ENCODE peak calls at places on chromosomes 7 and 10, in seven cellular contexts. Y is CD4-positive, alpha-beta T cell; X is heart left ventricle; P is sigmoid colon; W is MM.1S; T is cardiac fibroblast; U is endodermal cell. L is an unnamed sample.
A peak's percentile ranks its signal among the peaks of the same experiment; 100 is the strongest.

GRCh38 chr10:113922787-113923570 is 68.5 kb downstream of the NHLRC2 start:
- DNase-seq in Y (no peak), X (no peak), P (no peak), W (no peak), T (no peak), U (peak; percentile 72), L (no peak)

GRCh38 chr7:36723951-36724664 is at the start of gene AOAH:
- DNase-seq in Y (peak; percentile 68), X (peak; percentile 68), P (peak; percentile 74), W (peak; percentile 50), T (no peak), U (no peak), L (no peak)

GRCh38 chr10:43117777-43118583 is 20.3 kb upstream of the CSGALNACT2 start:
- DNase-seq in Y (no peak), X (no peak), P (no peak), W (no peak), T (no peak), U (no peak), L (peak; percentile 67)

GRCh38 chr7:41584746-41585145 is 118.1 kb downstream of the INHBA start:
- DNase-seq in Y (no peak), X (no peak), P (no peak), W (no peak), T (peak; percentile 76), U (no peak), L (no peak)

GRCh38 chr7:117217636-117218035 is 105.2 kb downstream of the WNT2 start:
- DNase-seq in Y (no peak), X (no peak), P (no peak), W (no peak), T (peak; percentile 9), U (no peak), L (no peak)

GRCh38 chr7:38831262-38831661 is 77.7 kb downstream of the VPS41 start:
- DNase-seq in Y (no peak), X (no peak), P (no peak), W (no peak), T (no peak), U (no peak), L (no peak)

GRCh38 chr7:28410628-28411578 is 1.4 kb upstream of the CREB5 start:
- DNase-seq in Y (no peak), X (peak; percentile 63), P (peak; percentile 85), W (no peak), T (peak; percentile 78), U (peak; percentile 73), L (no peak)

GRCh38 chr7:129464194-129464593 is 30.0 kb downstream of the STRIP2 start:
- DNase-seq in Y (no peak), X (no peak), P (no peak), W (no peak), T (no peak), U (no peak), L (no peak)

GRCh38 chr7:30789334-30789711 is 18.1 kb downstream of the MINDY4 start:
- DNase-seq in Y (no peak), X (no peak), P (no peak), W (no peak), T (peak; percentile 96), U (no peak), L (no peak)

GRCh38 chr10:43100366-43100765 is 23.5 kb downstream of the RET start:
- DNase-seq in Y (no peak), X (no peak), P (no peak), W (no peak), T (no peak), U (no peak), L (no peak)

GRCh38 chr10:79404690-79405131 is 40.7 kb downstream of the ZCCHC24 start:
- DNase-seq in Y (no peak), X (peak; percentile 14), P (no peak), W (no peak), T (no peak), U (peak; percentile 55), L (peak; percentile 77)

GRCh38 chr10:23525406-23525805 is 86.5 kb downstream of the OTUD1 start:
- DNase-seq in Y (peak; percentile 1), X (peak; percentile 23), P (no peak), W (peak; percentile 34), T (peak; percentile 45), U (no peak), L (no peak)

GRCh38 chr7:57305192-57305748 is 144.7 kb upstream of the ZNF716 start:
- DNase-seq in Y (no peak), X (no peak), P (no peak), W (no peak), T (no peak), U (peak; percentile 48), L (no peak)

GRCh38 chr10:50855015-50855414 is 30.4 kb downstream of the A1CF start:
- DNase-seq in Y (no peak), X (no peak), P (no peak), W (no peak), T (no peak), U (no peak), L (no peak)

GRCh38 chr10:88131561-88132139 is 268.2 kb downstream of the PTEN start:
- DNase-seq in Y (no peak), X (peak; percentile 41), P (no peak), W (no peak), T (no peak), U (no peak), L (no peak)

GRCh38 chr7:131753620-131754222 is 197.3 kb upstream of the PODXL start:
- DNase-seq in Y (no peak), X (no peak), P (no peak), W (no peak), T (peak; percentile 2), U (peak; percentile 85), L (no peak)

GRCh38 chr7:67484244-67484751 is 487.7 kb downstream of the TYW1 start:
- DNase-seq in Y (no peak), X (peak; percentile 43), P (peak; percentile 68), W (peak; percentile 56), T (peak; percentile 68), U (peak; percentile 92), L (no peak)

GRCh38 chr10:563827-564226 is 125.6 kb downstream of the DIP2C start:
- DNase-seq in Y (no peak), X (no peak), P (no peak), W (no peak), T (no peak), U (no peak), L (no peak)

GRCh38 chr7:158004123-158004490 is 583.5 kb downstream of the PTPRN2 start:
- DNase-seq in Y (no peak), X (no peak), P (no peak), W (peak; percentile 61), T (no peak), U (no peak), L (no peak)

GRCh38 chr10:121263407-121263783 is 334.8 kb downstream of the FGFR2 start:
- DNase-seq in Y (no peak), X (no peak), P (no peak), W (no peak), T (no peak), U (no peak), L (no peak)

GRCh38 chr10:61765176-61766087 is 102.7 kb downstream of the CABCOCO1 start:
- DNase-seq in Y (no peak), X (no peak), P (no peak), W (no peak), T (no peak), U (no peak), L (no peak)

GRCh38 chr7:84647797-84648762 is 453.5 kb upstream of the SEMA3A start:
- DNase-seq in Y (no peak), X (no peak), P (no peak), W (no peak), T (peak; percentile 89), U (no peak), L (no peak)

GRCh38 chr10:101710064-101710695 is 15.2 kb upstream of the FBXW4 start:
- DNase-seq in Y (no peak), X (no peak), P (no peak), W (no peak), T (no peak), U (peak; percentile 64), L (no peak)

DNA sequence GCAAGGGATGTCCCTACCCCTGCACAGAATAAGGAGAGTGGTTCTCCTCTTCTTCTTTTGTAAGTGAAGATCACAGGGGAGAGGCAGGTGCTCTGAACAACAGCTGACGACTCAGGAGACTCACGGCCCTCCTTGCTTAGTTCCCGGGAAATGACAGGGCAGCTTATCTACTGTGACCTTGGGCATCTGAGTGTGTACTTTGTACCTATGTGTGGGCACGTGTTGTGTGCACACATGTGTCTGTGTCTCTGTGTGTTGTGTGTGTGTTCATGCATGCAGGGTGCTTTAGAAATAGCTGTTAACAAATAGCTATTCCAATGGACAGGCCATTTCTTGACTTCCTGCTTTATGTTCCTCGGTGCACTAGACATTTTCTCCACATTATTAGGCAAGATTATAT is 80.5 kb upstream of the NPS start:
- DNase-seq in Y (no peak), X (no peak), P (no peak), W (no peak), T (no peak), U (no peak), L (no peak)
- TF ChIP-seq CTCF in Y (no peak), X (no peak), P (no peak), W (no peak), T (no peak), U (no peak), L (no peak)

GRCh38 chr7:50399635-50400034 is 50.5 kb downstream of the FIGNL1 start:
- DNase-seq in Y (no peak), X (no peak), P (no peak), W (no peak), T (no peak), U (no peak), L (no peak)

GRCh38 chr7:50406935-50407334 is 43.2 kb downstream of the FIGNL1 start:
- DNase-seq in Y (no peak), X (no peak), P (no peak), W (no peak), T (no peak), U (no peak), L (no peak)

GRCh38 chr7:50405246-50405645 is 44.9 kb downstream of the FIGNL1 start:
- DNase-seq in Y (no peak), X (no peak), P (no peak), W (no peak), T (no peak), U (no peak), L (no peak)

GRCh38 chr7:50400114-50400513 is 50.0 kb downstream of the FIGNL1 start:
- DNase-seq in Y (no peak), X (no peak), P (no peak), W (no peak), T (no peak), U (no peak), L (no peak)

DNA sequence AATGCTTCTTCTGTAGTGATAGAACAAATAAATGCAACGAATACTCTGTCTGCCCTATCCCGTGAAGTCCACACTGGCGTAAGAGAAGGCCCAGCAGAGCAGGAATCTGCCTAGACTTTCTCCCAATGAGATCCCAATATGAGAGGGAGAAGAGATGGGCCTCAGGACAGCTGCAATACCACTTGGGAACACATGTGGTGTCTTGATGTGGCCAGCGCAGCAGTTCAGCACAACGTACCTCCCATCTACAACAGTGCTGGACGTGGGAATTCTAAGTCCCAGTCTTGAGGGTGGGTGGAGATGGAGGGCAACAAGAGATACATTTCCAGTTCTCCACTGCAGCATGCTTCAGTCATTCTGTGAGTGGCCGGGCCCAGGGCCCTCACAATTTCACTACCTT is 45.8 kb downstream of the FIGNL1 start:
- DNase-seq in Y (no peak), X (no peak), P (no peak), W (no peak), T (no peak), U (peak; percentile 58), L (no peak)
- TF ChIP-seq CTCF in Y (no peak), X (no peak), P (no peak), W (peak; percentile 7), T (no peak), U (peak; percentile 64), L (no peak)

GRCh38 chr7:19982841-19983835 is 209.7 kb upstream of the TMEM196 start:
- DNase-seq in Y (no peak), X (peak; percentile 20), P (peak; percentile 82), W (peak; percentile 50), T (peak; percentile 81), U (peak; percentile 85), L (no peak)
- TF ChIP-seq CTCF in Y (no peak), X (peak; percentile 38), P (peak; percentile 34), W (peak; percentile 55), T (peak; percentile 31), U (peak; percentile 85), L (peak; percentile 77)

GRCh38 chr10:97179731-97180366 is 5.9 kb downstream of the SLIT1 start:
- DNase-seq in Y (no peak), X (no peak), P (no peak), W (no peak), T (no peak), U (peak; percentile 96), L (no peak)
- TF ChIP-seq CTCF in Y (no peak), X (peak; percentile 41), P (no peak), W (no peak), T (no peak), U (peak; percentile 88), L (peak; percentile 49)